ENCODE peak calls at places on chromosomes 1 and 21, in four cellular contexts. V is SK-N-SH, U is testis, L is heart left ventricle. W is an unnamed sample.

GRCh38 chr1:34126486-34126885 is 38.5 kb downstream of the CSMD2 start:
- DNase-seq in U (no peak), V (no peak), L (no peak), W (no peak)

GRCh38 chr1:116717318-116717717 is 36.9 kb upstream of the CD2 start:
- DNase-seq in V (no peak), L (no peak), U (no peak), W (no peak)

GRCh38 chr1:85502625-85503083 is 37.7 kb upstream of the DDAH1 start:
- DNase-seq in U (peak), V (peak), L (peak), W (peak)

GRCh38 chr1:31712625-31713024 is 8.8 kb upstream of the COL16A1 start:
- DNase-seq in V (no peak), U (peak), L (peak), W (no peak)

GRCh38 chr21:43938751-43939442 is 73.2 kb upstream of the TRAPPC10 start:
- DNase-seq in L (peak), V (peak), U (peak), W (peak)

GRCh38 chr1:150456161-150456647 is 31.0 kb upstream of the TARS2 start:
- DNase-seq in L (no peak), U (no peak), V (no peak), W (no peak)

GRCh38 chr1:31787261-31787660 is 23.1 kb upstream of the ADGRB2 start:
- DNase-seq in L (no peak), U (no peak), V (no peak), W (peak)

GRCh38 chr1:76093931-76094330 is 19.4 kb downstream of the ST6GALNAC3 start:
- DNase-seq in L (no peak), U (no peak), V (no peak), W (no peak)

GRCh38 chr1:94095744-94096469 is 25.0 kb downstream of the ABCA4 start:
- DNase-seq in V (no peak), L (peak), U (peak), W (no peak)

GRCh38 chr1:166410083-166410385 is 243.2 kb upstream of the FAM78B start:
- DNase-seq in L (no peak), U (no peak), V (no peak), W (no peak)

GRCh38 chr1:21552715-21553114 is 43.5 kb downstream of the ALPL start:
- DNase-seq in U (no peak), V (no peak), L (no peak), W (no peak)

GRCh38 chr1:118973536-118974160 is 14.5 kb downstream of the TBX15 start:
- DNase-seq in L (no peak), V (no peak), U (no peak), W (no peak)

GRCh38 chr1:224534731-224535130 is 81.4 kb upstream of the CNIH3 start:
- DNase-seq in U (no peak), L (no peak), V (no peak), W (peak)

GRCh38 chr21:34722684-34723300 is 54.0 kb downstream of the CLIC6 start:
- DNase-seq in U (peak), L (no peak), V (peak), W (no peak)

GRCh38 chr1:214446772-214447556 is 104.4 kb downstream of the PTPN14 start:
- DNase-seq in L (no peak), V (peak), U (no peak), W (no peak)

GRCh38 chr1:172820759-172821158 is 161.9 kb downstream of the FASLG start:
- DNase-seq in V (no peak), L (no peak), U (no peak), W (no peak)

GRCh38 chr1:39258146-39258924 is 53.8 kb downstream of the MACF1 start:
- DNase-seq in U (peak), L (peak), V (peak), W (no peak)

GRCh38 chr1:100719490-100719889 is at the start of gene VCAM1:
- DNase-seq in U (peak), L (peak), V (no peak), W (no peak)

GRCh38 chr1:65170511-65171142 is 22.6 kb downstream of the AK4 start:
- DNase-seq in L (no peak), U (peak), V (peak), W (no peak)

GRCh38 chr1:105608713-105609112 is 1447.8 kb upstream of the PRMT6 start:
- DNase-seq in U (no peak), V (no peak), L (no peak), W (no peak)

GRCh38 chr1:32250893-32251716 is at the start of gene LCK:
- DNase-seq in V (no peak), U (no peak), L (no peak), W (no peak)

GRCh38 chr21:20404915-20405314 is 593.3 kb upstream of the NCAM2 start:
- DNase-seq in L (no peak), V (no peak), U (no peak), W (no peak)

GRCh38 chr1:203364806-203365205 is 13.9 kb upstream of the FMOD start:
- DNase-seq in L (no peak), U (no peak), V (no peak), W (no peak)

GRCh38 chr1:150650193-150650592 is 20.8 kb upstream of the ENSA start:
- DNase-seq in V (no peak), U (no peak), L (no peak), W (peak)

GRCh38 chr1:116286541-116286971 is 86.5 kb upstream of the ATP1A1 start:
- DNase-seq in L (no peak), V (no peak), U (no peak), W (no peak)

GRCh38 chr1:25990702-25991395 is 7.0 kb downstream of the PAFAH2 start:
- DNase-seq in L (no peak), V (no peak), U (no peak), W (no peak)

DNA sequence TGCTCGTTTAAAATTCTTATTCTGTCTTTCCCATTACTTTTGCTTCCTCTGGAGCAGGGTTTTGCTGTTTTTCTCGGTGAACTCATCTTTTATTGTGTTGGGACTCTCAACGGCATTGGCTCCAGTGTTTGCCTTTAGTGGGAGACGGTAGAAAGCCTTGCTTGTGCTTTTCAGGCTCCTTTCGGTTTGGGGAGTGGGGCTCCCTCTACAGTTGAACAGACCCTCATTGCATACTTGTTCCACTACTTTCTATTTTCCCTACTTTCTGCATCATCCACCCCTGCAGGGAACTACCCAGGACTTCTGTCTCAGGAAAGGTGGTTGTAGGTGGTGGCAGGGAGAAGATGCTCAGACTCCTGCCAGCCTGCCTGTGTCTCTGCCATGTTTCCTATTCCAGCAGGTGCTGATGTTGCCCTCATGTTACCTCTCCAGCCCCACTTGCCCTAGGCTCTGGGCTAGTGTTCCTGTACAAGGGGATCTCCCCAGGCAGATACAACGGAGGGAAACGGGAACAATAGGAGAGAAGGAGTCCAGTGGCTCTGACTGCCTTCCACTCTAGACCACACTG is 68.5 kb upstream of the ZBTB18 start:
- DNase-seq in V (peak), U (no peak), L (no peak), W (no peak)
- TF ChIP-seq CTCF in V (no peak), U (no peak), L (no peak), W (no peak)

DNA sequence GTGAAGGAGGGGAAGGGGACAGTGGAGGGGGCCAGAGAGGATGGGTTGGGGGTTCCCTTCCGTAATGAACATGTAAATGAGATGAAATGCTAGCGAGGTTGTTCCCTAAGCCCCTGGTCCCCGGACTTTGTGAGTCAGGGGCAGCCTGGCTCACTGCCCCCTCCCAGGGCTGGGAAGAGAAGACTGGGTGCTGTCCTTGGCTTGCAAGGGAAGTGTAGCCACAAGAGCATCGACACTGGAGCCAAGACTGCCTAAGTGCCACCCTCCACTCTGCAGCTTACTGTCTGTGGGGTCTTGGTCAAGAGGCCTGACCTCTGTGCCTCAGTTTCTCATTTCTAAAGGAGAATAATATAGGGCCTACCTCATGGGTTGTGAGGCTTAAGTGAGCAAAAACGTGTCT is 483 bp downstream of the PEAR1 start:
- DNase-seq in V (no peak), U (no peak), L (no peak), W (no peak)
- H3K4me3 ChIP-seq in V (no peak), U (peak), L (peak), W (peak)

GRCh38 chr1:12450831-12451559 is 167.0 kb downstream of the DHRS3 start:
- DNase-seq in L (no peak), V (no peak), U (no peak), W (no peak)

GRCh38 chr1:12451560-12451900 is 166.5 kb downstream of the DHRS3 start:
- DNase-seq in V (no peak), U (no peak), L (no peak), W (no peak)

GRCh38 chr1:12452262-12452661 is 165.7 kb downstream of the DHRS3 start:
- DNase-seq in V (no peak), U (no peak), L (no peak), W (no peak)

GRCh38 chr1:12454406-12455391 is 163.3 kb downstream of the DHRS3 start:
- DNase-seq in U (no peak), L (no peak), V (no peak), W (no peak)

GRCh38 chr1:12453400-12454343 is 164.3 kb downstream of the DHRS3 start:
- DNase-seq in L (no peak), V (no peak), U (no peak), W (no peak)
- H3K27ac ChIP-seq in L (peak), V (peak), U (peak), W (peak)

GRCh38 chr1:9222846-9223625 is 11.5 kb upstream of the H6PD start:
- DNase-seq in V (no peak), L (no peak), U (no peak), W (no peak)
- TF ChIP-seq CTCF in V (no peak), L (no peak), U (no peak), W (no peak)

DNA sequence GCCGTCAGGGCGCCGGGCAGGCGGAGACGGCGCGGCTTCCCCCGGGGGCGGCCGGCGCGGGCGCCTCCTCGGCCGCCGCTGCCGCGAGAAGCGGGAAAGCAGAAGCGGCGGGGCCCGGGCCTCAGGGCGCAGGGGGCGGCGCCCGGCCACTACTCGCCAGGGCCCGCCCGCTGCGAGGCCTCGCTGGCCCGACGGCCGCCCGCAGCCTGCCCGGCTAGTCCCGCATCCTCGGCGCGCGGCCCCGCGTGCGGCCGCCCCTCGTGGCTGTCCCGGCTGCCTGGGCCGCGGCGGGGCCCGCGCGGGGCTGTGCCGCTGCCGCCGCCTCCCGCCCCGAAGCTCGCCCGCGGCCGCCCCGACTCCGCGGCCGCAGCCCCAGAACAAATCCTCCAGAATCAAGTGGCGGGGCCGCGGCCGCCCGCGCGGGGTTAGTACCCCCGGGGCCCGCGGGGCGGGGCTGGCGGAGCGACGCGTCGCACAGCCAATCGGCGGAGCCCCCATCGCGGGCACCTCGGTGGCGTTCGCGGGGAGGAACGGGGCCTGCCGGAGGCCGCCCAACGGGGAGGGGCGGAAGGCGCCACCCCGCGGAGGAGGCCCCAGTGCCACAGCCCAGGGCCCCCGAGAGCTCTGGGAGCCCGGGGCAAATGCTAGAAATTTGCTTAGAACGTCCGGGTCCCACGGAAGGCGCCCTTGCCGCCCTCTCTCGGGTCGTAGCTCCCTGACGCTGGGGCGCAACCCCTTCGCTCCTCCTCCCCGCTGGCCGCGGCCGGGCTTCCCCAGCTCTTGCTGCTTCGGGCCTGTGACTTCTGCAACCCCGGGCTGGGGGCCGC is at the start of gene RUNX3:
- DNase-seq in U (peak), L (peak), V (peak), W (no peak)
- H3K4me3 ChIP-seq in U (peak), L (peak), V (no peak), W (no peak)

GRCh38 chr1:164581762-164582161 is 22.8 kb downstream of the PBX1 start:
- DNase-seq in V (no peak), L (no peak), U (no peak), W (no peak)

GRCh38 chr1:164578474-164579200 is 19.7 kb downstream of the PBX1 start:
- DNase-seq in V (no peak), L (no peak), U (no peak), W (no peak)

GRCh38 chr1:164576311-164577271 is 17.6 kb downstream of the PBX1 start:
- DNase-seq in L (peak), U (peak), V (no peak), W (no peak)

GRCh38 chr1:164577291-164577690 is 18.3 kb downstream of the PBX1 start:
- DNase-seq in V (no peak), L (no peak), U (no peak), W (no peak)

GRCh38 chr1:164579346-164579745 is 20.4 kb downstream of the PBX1 start:
- DNase-seq in U (no peak), V (no peak), L (no peak), W (no peak)
- H3K27ac ChIP-seq in U (no peak), V (no peak), L (no peak), W (no peak)

DNA sequence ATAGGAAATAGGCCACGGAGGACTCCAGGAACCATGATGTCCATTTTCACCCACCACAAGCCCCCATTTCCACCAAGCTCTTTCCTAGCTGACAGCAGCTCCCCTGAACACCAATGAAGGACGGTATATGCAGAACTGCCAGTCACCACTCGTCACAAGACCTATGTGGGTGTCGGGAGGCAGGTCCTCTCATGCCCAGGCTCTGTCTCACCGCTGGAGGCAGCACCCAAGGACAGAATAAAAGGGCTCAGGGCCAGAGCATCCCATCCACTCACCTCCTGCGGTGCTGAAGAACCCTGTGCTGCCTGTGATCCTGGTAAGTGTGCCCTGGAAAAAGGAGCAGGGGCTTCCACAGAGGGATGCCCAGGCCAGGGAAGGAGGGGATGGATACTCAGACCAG is at the start of gene LCE1F:
- DNase-seq in V (no peak), L (no peak), U (no peak), W (no peak)
- TF ChIP-seq CTCF in V (no peak), L (no peak), U (no peak), W (no peak)

DNA sequence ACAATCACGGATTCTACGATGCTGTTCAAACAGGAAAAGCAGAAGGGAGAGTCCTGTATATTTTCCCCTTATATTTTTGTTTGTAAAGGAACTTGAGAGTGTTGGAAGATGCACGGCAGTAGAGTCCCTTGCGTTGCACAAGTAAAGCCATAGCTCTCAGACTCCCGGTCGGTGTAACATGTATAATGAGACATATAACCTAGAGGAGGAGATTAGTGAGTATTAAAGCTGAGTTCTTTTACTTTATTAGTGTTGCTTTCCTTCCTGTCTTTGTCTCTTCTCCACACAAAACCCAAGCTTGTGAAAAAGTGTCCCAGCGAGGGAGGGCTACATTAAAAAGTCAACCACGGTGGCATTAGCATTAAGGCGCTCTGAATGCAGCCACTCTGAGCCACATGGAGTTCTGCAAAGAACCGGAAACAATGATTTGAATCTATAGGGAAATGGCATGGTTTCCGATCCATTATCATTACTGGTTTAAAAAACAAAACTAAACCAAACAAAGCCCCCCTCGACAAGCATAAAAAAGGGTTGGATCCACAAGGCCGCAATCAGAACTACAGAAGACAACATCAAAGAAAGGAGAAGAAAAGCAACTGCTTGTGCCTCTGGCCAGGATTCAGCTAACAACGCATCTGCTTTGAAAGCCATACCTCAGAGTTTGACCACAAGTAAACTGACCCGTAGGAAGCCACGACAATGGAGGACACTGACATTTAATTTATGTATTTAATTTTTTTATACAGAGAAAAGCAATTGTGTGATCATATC is 356.9 kb downstream of the LMO4 start:
- DNase-seq in L (no peak), V (no peak), U (peak), W (no peak)
- H3K4me3 ChIP-seq in L (no peak), V (no peak), U (no peak), W (no peak)

GRCh38 chr21:31185663-31186062 is 147.4 kb upstream of the KRTAP19-8 start:
- DNase-seq in U (no peak), V (no peak), L (no peak), W (no peak)

GRCh38 chr21:31180256-31181088 is 142.2 kb upstream of the KRTAP19-8 start:
- DNase-seq in V (peak), L (no peak), U (no peak), W (no peak)

GRCh38 chr21:31182231-31183129 is 144.2 kb upstream of the KRTAP19-8 start:
- DNase-seq in V (no peak), L (no peak), U (no peak), W (no peak)

GRCh38 chr21:31184462-31184861 is 146.2 kb upstream of the KRTAP19-8 start:
- DNase-seq in V (peak), L (no peak), U (no peak), W (no peak)

GRCh38 chr21:31181089-31181757 is 142.9 kb upstream of the KRTAP19-8 start:
- DNase-seq in L (no peak), U (no peak), V (no peak), W (no peak)
- H3K27ac ChIP-seq in L (no peak), U (no peak), V (peak), W (no peak)